ENCODE peak calls at places on chromosome 1, in ten cellular contexts. F, Q, X, O, T, V, A, M, E and Y are unnamed samples.

GRCh38 chr1:203320546-203321272 is 15.4 kb downstream of the BTG2 start:
- DNase-seq in O (peak; percentile 87), Q (peak; percentile 66), T (no peak), A (peak; percentile 25), F (peak; percentile 59), V (no peak), E (peak; percentile 63), X (peak; percentile 85), M (peak; percentile 70), Y (no peak)

GRCh38 chr1:94925561-94926364 is 1.1 kb downstream of the CNN3 start:
- DNase-seq in E (peak; percentile 87), V (peak; percentile 85), A (peak; percentile 16), Q (no peak), X (peak; percentile 52), M (peak; percentile 76), F (peak; percentile 87), O (peak; percentile 51), T (peak; percentile 79), Y (peak; percentile 60)

GRCh38 chr1:10001016-10001665 is 4.1 kb downstream of the RBP7 start:
- DNase-seq in V (no peak), O (no peak), M (no peak), X (no peak), T (no peak), F (no peak), E (no peak), A (no peak), Q (no peak), Y (no peak)

GRCh38 chr1:203531063-203531462 is 37.1 kb downstream of the OPTC start:
- DNase-seq in M (no peak), F (no peak), Q (no peak), X (no peak), V (no peak), T (no peak), E (no peak), A (no peak), O (no peak), Y (no peak)

GRCh38 chr1:65813956-65814355 is 21.3 kb downstream of the PDE4B start:
- DNase-seq in A (no peak), Q (no peak), X (no peak), V (no peak), M (no peak), T (no peak), E (peak; percentile 49), O (no peak), F (no peak), Y (no peak)

GRCh38 chr1:205285391-205286101 is 36.0 kb downstream of the NUAK2 start:
- DNase-seq in Q (no peak), F (no peak), E (no peak), M (no peak), O (peak; percentile 54), A (no peak), T (peak; percentile 38), V (no peak), X (no peak), Y (no peak)

GRCh38 chr1:242468749-242469148 is 55.7 kb downstream of the PLD5 start:
- DNase-seq in V (no peak), O (peak; percentile 49), F (no peak), M (no peak), E (no peak), T (no peak), Q (no peak), X (no peak), A (no peak), Y (no peak)

GRCh38 chr1:143611159-143611558 is 360.6 kb downstream of the FAM72C start:
- DNase-seq in F (no peak), M (no peak), O (no peak), E (peak; percentile 1), Q (peak; percentile 20), A (no peak), V (no peak), T (no peak), X (no peak), Y (no peak)

DNA sequence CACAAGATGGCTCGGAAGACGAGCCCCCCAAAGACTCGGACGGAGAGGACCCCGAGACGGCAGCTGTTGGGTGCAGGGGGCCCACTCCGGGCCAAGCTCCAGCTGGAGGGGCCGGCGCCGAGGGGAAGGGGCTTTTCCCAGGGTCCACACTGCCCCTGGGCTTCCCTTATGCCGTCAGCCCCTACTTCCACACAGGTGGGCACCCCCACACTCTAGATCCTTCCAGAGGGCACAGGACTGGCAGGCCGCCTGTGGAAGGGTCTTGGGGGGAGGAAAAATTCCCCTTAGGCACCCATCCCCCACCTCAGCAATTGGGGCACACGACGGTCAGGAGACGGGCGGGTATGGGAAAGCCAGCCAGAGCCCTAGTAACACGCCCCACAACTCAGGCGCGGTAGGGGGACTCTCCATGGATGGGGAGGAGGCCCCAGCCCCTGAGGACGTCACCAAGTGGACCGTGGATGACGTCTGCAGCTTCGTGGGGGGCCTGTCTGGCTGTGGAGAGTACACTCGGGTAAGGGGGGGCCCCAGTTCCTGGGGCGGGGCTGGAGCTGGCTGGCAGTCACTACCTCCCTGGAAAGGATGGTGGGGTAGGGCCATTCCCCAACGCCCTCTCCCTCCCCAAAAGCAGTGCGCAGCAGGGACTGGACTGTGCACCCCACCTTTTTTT is 16.1 kb downstream of the NOC2L start:
- DNase-seq in X (no peak), O (peak; percentile 46), T (peak; percentile 89), A (no peak), V (peak; percentile 81), E (peak; percentile 61), Q (peak; percentile 57), M (no peak), F (peak; percentile 53), Y (no peak)
- TF ChIP-seq POLR2A in X (no peak), O (no peak), T (no peak), A (no peak), V (no peak), E (no peak), Q (peak; percentile 79), M (no peak), F (no peak), Y (no peak)

GRCh38 chr1:22319608-22320007 is 132.0 kb upstream of the ZBTB40 start:
- DNase-seq in A (no peak), T (no peak), E (no peak), M (peak; percentile 22), V (no peak), O (no peak), F (no peak), Q (no peak), X (no peak), Y (no peak)

GRCh38 chr1:22315315-22316078 is 136.2 kb upstream of the ZBTB40 start:
- DNase-seq in V (no peak), X (no peak), A (no peak), M (peak; percentile 49), T (no peak), E (no peak), Q (no peak), O (no peak), F (no peak), Y (peak; percentile 31)

GRCh38 chr1:22318279-22318983 is 133.2 kb upstream of the ZBTB40 start:
- DNase-seq in O (no peak), A (no peak), Q (no peak), F (no peak), M (peak; percentile 19), E (no peak), X (no peak), V (no peak), T (no peak), Y (no peak)

GRCh38 chr1:22317920-22318243 is 133.8 kb upstream of the ZBTB40 start:
- DNase-seq in X (no peak), F (no peak), Q (no peak), V (no peak), O (no peak), A (no peak), T (no peak), M (peak; percentile 36), E (no peak), Y (no peak)

DNA sequence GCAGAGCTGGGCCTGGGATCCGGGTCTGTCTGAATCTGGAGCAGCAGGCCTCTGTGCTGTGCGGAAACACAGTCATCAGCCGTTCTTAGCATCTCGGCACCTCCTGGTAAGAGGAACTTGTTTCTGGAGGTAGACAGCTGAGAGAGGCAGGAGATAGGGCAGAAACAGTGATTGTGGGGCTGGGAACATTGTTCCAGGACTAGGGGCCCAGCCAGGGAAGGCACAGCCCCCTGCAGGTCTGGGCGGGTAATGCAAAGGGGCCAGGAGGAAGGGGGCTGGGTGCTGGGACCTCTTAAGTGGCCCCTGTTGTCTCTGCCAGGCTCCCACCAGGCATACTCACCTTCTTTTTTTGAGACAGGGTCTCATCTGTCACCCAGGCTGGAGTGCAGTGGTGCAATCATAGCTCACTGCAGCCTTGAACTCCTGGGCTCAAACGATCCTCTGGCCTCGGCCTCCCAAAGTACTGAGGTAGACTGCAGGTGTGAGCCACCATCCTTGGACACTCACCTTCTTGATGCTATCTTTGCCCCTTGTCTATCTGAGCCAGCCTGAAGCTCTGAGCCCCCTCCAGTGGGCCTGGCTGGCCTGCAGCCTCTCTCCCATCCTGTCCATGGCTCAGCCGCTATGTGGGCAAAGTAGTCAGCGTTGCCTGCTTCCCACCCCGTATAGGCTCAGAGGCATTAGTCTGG is 134.3 kb upstream of the ZBTB40 start:
- DNase-seq in M (peak; percentile 9), E (no peak), O (no peak), Q (peak; percentile 55), T (no peak), F (no peak), X (no peak), V (no peak), A (no peak), Y (no peak)
- TF ChIP-seq CTCF in M (no peak), E (peak; percentile 38), O (peak; percentile 39), Q (peak; percentile 84), T (no peak), F (peak; percentile 16), X (no peak), V (no peak), A (no peak), Y (peak; percentile 21)

DNA sequence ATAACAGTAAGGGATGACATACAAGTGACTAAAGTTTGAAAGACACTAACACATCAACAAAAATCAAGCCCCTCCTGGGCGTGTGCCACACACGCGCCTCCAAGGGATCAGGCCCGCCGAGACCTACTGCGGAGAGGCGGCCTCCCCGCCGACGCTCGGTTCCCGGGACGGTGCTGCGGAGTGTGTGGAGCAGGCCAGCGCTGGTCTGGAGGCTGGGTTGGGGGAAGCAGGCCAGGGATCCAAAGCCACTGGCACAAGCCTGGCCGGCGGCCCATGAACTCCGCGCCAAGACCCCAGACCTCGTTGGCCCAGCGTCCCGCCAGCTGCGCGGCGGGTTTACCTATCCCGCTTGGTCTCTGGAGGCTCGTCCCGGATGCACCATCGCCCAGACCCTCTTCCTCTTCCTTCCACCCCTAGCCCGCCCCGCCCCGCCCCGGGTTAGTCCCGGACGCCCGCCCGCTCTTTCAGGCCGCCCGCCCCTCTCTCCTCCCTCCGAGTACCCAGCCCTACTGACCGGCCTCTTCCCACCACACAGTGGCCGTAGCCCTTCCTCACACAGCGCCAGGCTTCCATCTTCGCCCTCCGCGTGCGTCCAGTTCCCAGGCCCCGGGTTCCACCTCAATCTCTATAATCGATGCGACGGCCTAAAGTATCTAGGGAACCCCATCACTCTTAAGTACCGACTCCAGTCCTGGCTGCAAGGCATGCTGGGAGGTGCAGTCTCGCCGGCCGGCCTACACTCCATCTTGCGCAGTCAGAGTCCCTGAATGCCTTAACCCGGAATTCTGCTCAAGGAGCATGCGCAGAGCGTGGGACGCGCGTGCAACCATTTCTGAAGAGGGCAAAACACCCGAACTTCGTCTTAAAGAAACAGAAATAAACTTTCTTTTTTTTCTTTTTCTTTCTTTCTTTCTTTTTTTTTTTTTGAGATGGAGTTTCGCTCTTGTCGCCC is at the start of gene ANGEL2:
- DNase-seq in O (peak; percentile 97), E (peak; percentile 97), T (peak; percentile 95), F (peak; percentile 95), V (peak; percentile 95), M (peak; percentile 93), A (peak; percentile 92), X (peak; percentile 97), Q (peak; percentile 100), Y (peak; percentile 95)
- TF ChIP-seq POLR2A in O (peak; percentile 66), E (no peak), T (peak; percentile 59), F (peak; percentile 51), V (peak; percentile 18), M (peak; percentile 25), A (peak; percentile 27), X (no peak), Q (peak; percentile 85), Y (peak; percentile 66)

GRCh38 chr1:34884961-34885360 is 25.4 kb upstream of the SMIM12 start:
- DNase-seq in M (no peak), X (no peak), F (no peak), O (no peak), V (no peak), A (no peak), E (no peak), T (no peak), Q (peak; percentile 30), Y (no peak)
- TF ChIP-seq CTCF in M (no peak), X (no peak), F (no peak), O (no peak), V (no peak), A (no peak), E (no peak), T (no peak), Q (peak; percentile 36), Y (peak; percentile 29)